ENCODE peak calls at places on chromosomes 12 and 14, in six cellular contexts. One of them, this sample, is unnamed.

GRCh38 chr12:85089792-85090191 is 53.6 kb downstream of the LRRIQ1 start:
- DNase-seq in EL: no peak
- DNase-seq in HCEC 1CT: no peak
- DNase-seq in iris pigment epithelial cell: no peak
- DNase-seq in activated naive CD8-positive, alpha-beta T cell treated with anti-CD3 and anti-CD28 coated beads, Interleukin-2, amount 50 U/mL, for 24 hours: no peak
- DNase-seq in globus pallidus: no peak
- DNase-seq in this sample: no peak

GRCh38 chr14:77053046-77053841 is 24.7 kb upstream of the IRF2BPL start:
- DNase-seq in EL: peak; percentile 73
- DNase-seq in HCEC 1CT: peak; percentile 46
- DNase-seq in iris pigment epithelial cell: peak; percentile 68
- DNase-seq in activated naive CD8-positive, alpha-beta T cell treated with anti-CD3 and anti-CD28 coated beads, Interleukin-2, amount 50 U/mL, for 24 hours: peak; percentile 87
- DNase-seq in globus pallidus: peak; percentile 49
- DNase-seq in this sample: peak; percentile 68

GRCh38 chr14:93733646-93734045 is 54.6 kb downstream of the PRIMA1 start:
- DNase-seq in EL: no peak
- DNase-seq in HCEC 1CT: no peak
- DNase-seq in iris pigment epithelial cell: no peak
- DNase-seq in activated naive CD8-positive, alpha-beta T cell treated with anti-CD3 and anti-CD28 coated beads, Interleukin-2, amount 50 U/mL, for 24 hours: no peak
- DNase-seq in globus pallidus: peak; percentile 84
- DNase-seq in this sample: no peak

GRCh38 chr12:50398931-50399330 is 1.8 kb upstream of the LARP4 start:
- DNase-seq in EL: no peak
- DNase-seq in HCEC 1CT: no peak
- DNase-seq in iris pigment epithelial cell: no peak
- DNase-seq in activated naive CD8-positive, alpha-beta T cell treated with anti-CD3 and anti-CD28 coated beads, Interleukin-2, amount 50 U/mL, for 24 hours: no peak
- DNase-seq in globus pallidus: no peak
- DNase-seq in this sample: no peak

GRCh38 chr12:93203361-93203760 is 174.4 kb upstream of the NUDT4 start:
- DNase-seq in EL: no peak
- DNase-seq in HCEC 1CT: no peak
- DNase-seq in iris pigment epithelial cell: no peak
- DNase-seq in activated naive CD8-positive, alpha-beta T cell treated with anti-CD3 and anti-CD28 coated beads, Interleukin-2, amount 50 U/mL, for 24 hours: no peak
- DNase-seq in globus pallidus: no peak
- DNase-seq in this sample: no peak

GRCh38 chr12:132740313-132740646 is 21.4 kb downstream of the ANKLE2 start:
- DNase-seq in EL: no peak
- DNase-seq in HCEC 1CT: no peak
- DNase-seq in iris pigment epithelial cell: no peak
- DNase-seq in activated naive CD8-positive, alpha-beta T cell treated with anti-CD3 and anti-CD28 coated beads, Interleukin-2, amount 50 U/mL, for 24 hours: no peak
- DNase-seq in globus pallidus: no peak
- DNase-seq in this sample: no peak

GRCh38 chr12:9331218-9331626 is 123.0 kb upstream of the PZP start:
- DNase-seq in EL: peak; percentile 55
- DNase-seq in HCEC 1CT: peak; percentile 25
- DNase-seq in iris pigment epithelial cell: peak; percentile 45
- DNase-seq in activated naive CD8-positive, alpha-beta T cell treated with anti-CD3 and anti-CD28 coated beads, Interleukin-2, amount 50 U/mL, for 24 hours: peak; percentile 75
- DNase-seq in globus pallidus: peak; percentile 63
- DNase-seq in this sample: peak; percentile 55

GRCh38 chr12:42130670-42131402 is 13.8 kb downstream of the GXYLT1 start:
- DNase-seq in EL: peak; percentile 62
- DNase-seq in HCEC 1CT: peak; percentile 63
- DNase-seq in iris pigment epithelial cell: peak; percentile 77
- DNase-seq in activated naive CD8-positive, alpha-beta T cell treated with anti-CD3 and anti-CD28 coated beads, Interleukin-2, amount 50 U/mL, for 24 hours: no peak
- DNase-seq in globus pallidus: no peak
- DNase-seq in this sample: no peak

GRCh38 chr12:54786081-54786480 is 68.2 kb upstream of the MUCL1 start:
- DNase-seq in EL: no peak
- DNase-seq in HCEC 1CT: no peak
- DNase-seq in iris pigment epithelial cell: no peak
- DNase-seq in activated naive CD8-positive, alpha-beta T cell treated with anti-CD3 and anti-CD28 coated beads, Interleukin-2, amount 50 U/mL, for 24 hours: no peak
- DNase-seq in globus pallidus: no peak
- DNase-seq in this sample: no peak

GRCh38 chr12:100346660-100347059 is 10.2 kb upstream of the SLC17A8 start:
- DNase-seq in EL: no peak
- DNase-seq in HCEC 1CT: no peak
- DNase-seq in iris pigment epithelial cell: peak; percentile 57
- DNase-seq in activated naive CD8-positive, alpha-beta T cell treated with anti-CD3 and anti-CD28 coated beads, Interleukin-2, amount 50 U/mL, for 24 hours: no peak
- DNase-seq in globus pallidus: no peak
- DNase-seq in this sample: no peak

GRCh38 chr14:105694961-105695360 is 168.6 kb downstream of the TMEM121 start:
- DNase-seq in EL: no peak
- DNase-seq in HCEC 1CT: no peak
- DNase-seq in iris pigment epithelial cell: no peak
- DNase-seq in activated naive CD8-positive, alpha-beta T cell treated with anti-CD3 and anti-CD28 coated beads, Interleukin-2, amount 50 U/mL, for 24 hours: no peak
- DNase-seq in globus pallidus: no peak
- DNase-seq in this sample: no peak

GRCh38 chr12:92859650-92860386 is 69.3 kb downstream of the EEA1 start:
- DNase-seq in EL: no peak
- DNase-seq in HCEC 1CT: no peak
- DNase-seq in iris pigment epithelial cell: no peak
- DNase-seq in activated naive CD8-positive, alpha-beta T cell treated with anti-CD3 and anti-CD28 coated beads, Interleukin-2, amount 50 U/mL, for 24 hours: no peak
- DNase-seq in globus pallidus: no peak
- DNase-seq in this sample: no peak

GRCh38 chr14:73521229-73521628 is 15.7 kb upstream of the ACOT1 start:
- DNase-seq in EL: no peak
- DNase-seq in HCEC 1CT: no peak
- DNase-seq in iris pigment epithelial cell: no peak
- DNase-seq in activated naive CD8-positive, alpha-beta T cell treated with anti-CD3 and anti-CD28 coated beads, Interleukin-2, amount 50 U/mL, for 24 hours: no peak
- DNase-seq in globus pallidus: no peak
- DNase-seq in this sample: no peak

GRCh38 chr12:75437564-75437963 is 43.0 kb upstream of the GLIPR1 start:
- DNase-seq in EL: peak; percentile 27
- DNase-seq in HCEC 1CT: peak; percentile 18
- DNase-seq in iris pigment epithelial cell: peak; percentile 77
- DNase-seq in activated naive CD8-positive, alpha-beta T cell treated with anti-CD3 and anti-CD28 coated beads, Interleukin-2, amount 50 U/mL, for 24 hours: no peak
- DNase-seq in globus pallidus: no peak
- DNase-seq in this sample: no peak

GRCh38 chr12:4974217-4974616 is 64.5 kb downstream of the KCNA1 start:
- DNase-seq in EL: no peak
- DNase-seq in HCEC 1CT: no peak
- DNase-seq in iris pigment epithelial cell: no peak
- DNase-seq in activated naive CD8-positive, alpha-beta T cell treated with anti-CD3 and anti-CD28 coated beads, Interleukin-2, amount 50 U/mL, for 24 hours: no peak
- DNase-seq in globus pallidus: no peak
- DNase-seq in this sample: no peak

GRCh38 chr14:101506211-101506920 is 54.9 kb upstream of the DIO3 start:
- DNase-seq in EL: no peak
- DNase-seq in HCEC 1CT: no peak
- DNase-seq in iris pigment epithelial cell: no peak
- DNase-seq in activated naive CD8-positive, alpha-beta T cell treated with anti-CD3 and anti-CD28 coated beads, Interleukin-2, amount 50 U/mL, for 24 hours: no peak
- DNase-seq in globus pallidus: no peak
- DNase-seq in this sample: peak; percentile 24

GRCh38 chr12:106046301-106046846 is 92.4 kb downstream of the NUAK1 start:
- DNase-seq in EL: no peak
- DNase-seq in HCEC 1CT: no peak
- DNase-seq in iris pigment epithelial cell: no peak
- DNase-seq in activated naive CD8-positive, alpha-beta T cell treated with anti-CD3 and anti-CD28 coated beads, Interleukin-2, amount 50 U/mL, for 24 hours: no peak
- DNase-seq in globus pallidus: no peak
- DNase-seq in this sample: no peak

GRCh38 chr12:128783129-128783574 is 40.6 kb downstream of the SLC15A4 start:
- DNase-seq in EL: peak; percentile 20
- DNase-seq in HCEC 1CT: peak; percentile 47
- DNase-seq in iris pigment epithelial cell: peak; percentile 32
- DNase-seq in activated naive CD8-positive, alpha-beta T cell treated with anti-CD3 and anti-CD28 coated beads, Interleukin-2, amount 50 U/mL, for 24 hours: peak; percentile 35
- DNase-seq in globus pallidus: no peak
- DNase-seq in this sample: no peak

GRCh38 chr12:16972923-16973770 is 367.2 kb upstream of the LMO3 start:
- DNase-seq in EL: no peak
- DNase-seq in HCEC 1CT: no peak
- DNase-seq in iris pigment epithelial cell: no peak
- DNase-seq in activated naive CD8-positive, alpha-beta T cell treated with anti-CD3 and anti-CD28 coated beads, Interleukin-2, amount 50 U/mL, for 24 hours: no peak
- DNase-seq in globus pallidus: no peak
- DNase-seq in this sample: no peak

GRCh38 chr12:124837958-124838803 is 25.5 kb downstream of the SCARB1 start:
- DNase-seq in EL: peak; percentile 100
- DNase-seq in HCEC 1CT: peak; percentile 99
- DNase-seq in iris pigment epithelial cell: peak; percentile 100
- DNase-seq in activated naive CD8-positive, alpha-beta T cell treated with anti-CD3 and anti-CD28 coated beads, Interleukin-2, amount 50 U/mL, for 24 hours: no peak
- DNase-seq in globus pallidus: peak; percentile 83
- DNase-seq in this sample: no peak

GRCh38 chr12:2244013-2244861 is 191.4 kb downstream of the CACNA1C start:
- DNase-seq in EL: peak; percentile 95
- DNase-seq in HCEC 1CT: peak; percentile 89
- DNase-seq in iris pigment epithelial cell: peak; percentile 94
- DNase-seq in activated naive CD8-positive, alpha-beta T cell treated with anti-CD3 and anti-CD28 coated beads, Interleukin-2, amount 50 U/mL, for 24 hours: no peak
- DNase-seq in globus pallidus: no peak
- DNase-seq in this sample: no peak

GRCh38 chr12:54968181-54968730 is 16.3 kb downstream of the TESPA1 start:
- DNase-seq in EL: no peak
- DNase-seq in HCEC 1CT: no peak
- DNase-seq in iris pigment epithelial cell: no peak
- DNase-seq in activated naive CD8-positive, alpha-beta T cell treated with anti-CD3 and anti-CD28 coated beads, Interleukin-2, amount 50 U/mL, for 24 hours: no peak
- DNase-seq in globus pallidus: no peak
- DNase-seq in this sample: no peak